ENCODE peak calls at places on chromosomes 2 and 18, in four cellular contexts. W is neural progenitor cell, T is cardiac fibroblast, G is psoas muscle. U is an unnamed sample.

GRCh38 chr18:51188024-51188701 is 9.3 kb downstream of the MEX3C start:
- DNase-seq in T (no peak), W (no peak), G (no peak), U (no peak)

GRCh38 chr18:24837065-24837464 is 376.6 kb downstream of the HRH4 start:
- DNase-seq in G (no peak), W (no peak), T (no peak), U (peak)

GRCh38 chr18:11505993-11506392 is 103.4 kb upstream of the SLC35G4 start:
- DNase-seq in G (no peak), T (no peak), W (no peak), U (no peak)

GRCh38 chr2:63861220-63861822 is 19.6 kb downstream of the UGP2 start:
- DNase-seq in G (peak), T (peak), W (peak), U (peak)

GRCh38 chr2:219254590-219255219 is 987 bp upstream of the TUBA4A start:
- DNase-seq in G (no peak), T (no peak), W (no peak), U (no peak)

GRCh38 chr18:12828116-12829051 is 55.7 kb downstream of the PTPN2 start:
- DNase-seq in G (no peak), W (no peak), T (no peak), U (no peak)

GRCh38 chr2:11446733-11447248 is 19.2 kb downstream of the E2F6 start:
- DNase-seq in G (peak), T (peak), W (peak), U (peak)

GRCh38 chr2:168766600-168766999 is 35.8 kb upstream of the NOSTRIN start:
- DNase-seq in G (no peak), W (no peak), T (no peak), U (no peak)

GRCh38 chr18:8942909-8943545 is 159.5 kb upstream of the NDUFV2 start:
- DNase-seq in T (no peak), W (no peak), G (no peak), U (no peak)

GRCh38 chr2:46561731-46562450 is 82.5 kb downstream of the TMEM247 start:
- DNase-seq in T (no peak), W (no peak), G (peak), U (no peak)

GRCh38 chr2:189555243-189555642 is 25.3 kb downstream of the SLC40A1 start:
- DNase-seq in W (no peak), G (no peak), T (no peak), U (no peak)

GRCh38 chr18:78768655-78769501 is 210.7 kb upstream of the SALL3 start:
- DNase-seq in G (no peak), W (no peak), T (no peak), U (no peak)

GRCh38 chr2:72145658-72146329 is 1.9 kb downstream of the CYP26B1 start:
- DNase-seq in T (no peak), W (no peak), G (no peak), U (no peak)

GRCh38 chr18:62827397-62827796 is 112.1 kb downstream of the PHLPP1 start:
- DNase-seq in T (no peak), W (no peak), G (no peak), U (no peak)

GRCh38 chr18:23317975-23318675 is 135.0 kb upstream of the RIOK3 start:
- DNase-seq in G (no peak), W (no peak), T (peak), U (peak)

GRCh38 chr2:143474568-143474967 is 345.3 kb downstream of the ARHGAP15 start:
- DNase-seq in T (no peak), G (no peak), W (no peak), U (no peak)

GRCh38 chr2:120175000-120175581 is 48.1 kb downstream of the TMEM185B start:
- DNase-seq in G (no peak), W (peak), T (peak), U (peak)

GRCh38 chr18:10051877-10052631 is 138.2 kb downstream of the VAPA start:
- DNase-seq in T (peak), G (peak), W (no peak), U (peak)

GRCh38 chr2:46925444-46926351 is 10.1 kb upstream of the MCFD2 start:
- DNase-seq in T (no peak), G (no peak), W (no peak), U (no peak)

GRCh38 chr2:42865884-42866861 is 73.8 kb upstream of the HAAO start:
- DNase-seq in W (no peak), T (peak), G (peak), U (peak)

GRCh38 chr18:79588636-79589481 is 90.7 kb upstream of the CTDP1 start:
- DNase-seq in W (peak), T (peak), G (peak), U (peak)

GRCh38 chr2:241161646-241162281 is 11.5 kb downstream of the PPP1R7 start:
- DNase-seq in T (peak), W (no peak), G (peak), U (peak)

GRCh38 chr2:75432761-75433361 is 127.9 kb downstream of the EVA1A start:
- DNase-seq in W (peak), G (no peak), T (peak), U (peak)

GRCh38 chr2:3305431-3305830 is 72.2 kb downstream of the EIPR1 start:
- DNase-seq in G (no peak), W (no peak), T (no peak), U (no peak)

GRCh38 chr2:85737481-85737880 is 16.3 kb upstream of the ATOH8 start:
- DNase-seq in W (no peak), T (peak), G (peak), U (peak)

GRCh38 chr2:235495373-235496238 is 1.8 kb downstream of the AGAP1 start:
- DNase-seq in W (peak), T (no peak), G (no peak), U (peak)

GRCh38 chr2:109164739-109165221 is 35.8 kb downstream of the SH3RF3 start:
- DNase-seq in G (peak), W (no peak), T (peak), U (peak)

GRCh38 chr2:198296665-198297308 is 492.4 kb downstream of the PLCL1 start:
- DNase-seq in G (peak), W (peak), T (peak), U (peak)

GRCh38 chr18:79133724-79134123 is 64.5 kb downstream of the ATP9B start:
- DNase-seq in T (no peak), W (no peak), G (no peak), U (no peak)

GRCh38 chr2:150732064-150732463 is 244.6 kb upstream of the RND3 start:
- DNase-seq in G (no peak), T (peak), W (no peak), U (peak)

GRCh38 chr2:4695281-4695861 is 992.0 kb downstream of the DCDC2C start:
- DNase-seq in G (no peak), W (no peak), T (no peak), U (no peak)

GRCh38 chr2:171160119-171160629 is 519 bp downstream of the TLK1 start:
- DNase-seq in G (peak), T (peak), W (peak), U (peak)

GRCh38 chr2:176076063-176076462 is 7.7 kb downstream of the EVX2 start:
- DNase-seq in T (no peak), G (no peak), W (no peak), U (no peak)

GRCh38 chr2:176072951-176073904 is 10.5 kb downstream of the EVX2 start:
- DNase-seq in G (no peak), W (peak), T (no peak), U (no peak)

GRCh38 chr2:176078440-176079284 is 5.1 kb downstream of the EVX2 start:
- DNase-seq in G (no peak), W (no peak), T (no peak), U (no peak)

GRCh38 chr2:176074919-176075425 is 8.8 kb downstream of the EVX2 start:
- DNase-seq in T (no peak), G (no peak), W (no peak), U (no peak)

GRCh38 chr2:176075476-176075875 is 8.3 kb downstream of the EVX2 start:
- DNase-seq in W (peak), T (no peak), G (no peak), U (no peak)
- H3K4me3 ChIP-seq in W (no peak), T (no peak), G (no peak), U (no peak)

DNA sequence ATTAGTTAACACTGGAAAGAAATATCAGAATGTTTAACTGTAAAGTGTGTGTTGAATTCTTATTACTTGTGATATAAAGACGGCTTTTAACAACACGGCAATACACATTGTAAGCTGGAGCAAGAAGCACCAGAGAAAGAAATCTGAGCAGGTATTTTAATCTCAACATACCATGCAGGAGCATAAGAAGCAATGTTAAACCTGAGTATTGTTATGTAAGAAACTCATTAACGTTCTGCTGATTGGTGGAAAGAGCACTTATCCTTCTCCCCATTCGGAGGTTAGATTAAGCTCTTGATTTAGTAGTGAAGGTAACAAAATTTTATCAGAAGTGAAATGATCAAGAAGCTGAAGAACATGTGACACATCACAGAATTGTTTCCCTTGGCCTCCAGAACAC is 107.4 kb downstream of the EPC2 start:
- DNase-seq in T (no peak), G (no peak), W (no peak), U (no peak)
- TF ChIP-seq CTCF in T (no peak), G (no peak), W (no peak), U (no peak)

DNA sequence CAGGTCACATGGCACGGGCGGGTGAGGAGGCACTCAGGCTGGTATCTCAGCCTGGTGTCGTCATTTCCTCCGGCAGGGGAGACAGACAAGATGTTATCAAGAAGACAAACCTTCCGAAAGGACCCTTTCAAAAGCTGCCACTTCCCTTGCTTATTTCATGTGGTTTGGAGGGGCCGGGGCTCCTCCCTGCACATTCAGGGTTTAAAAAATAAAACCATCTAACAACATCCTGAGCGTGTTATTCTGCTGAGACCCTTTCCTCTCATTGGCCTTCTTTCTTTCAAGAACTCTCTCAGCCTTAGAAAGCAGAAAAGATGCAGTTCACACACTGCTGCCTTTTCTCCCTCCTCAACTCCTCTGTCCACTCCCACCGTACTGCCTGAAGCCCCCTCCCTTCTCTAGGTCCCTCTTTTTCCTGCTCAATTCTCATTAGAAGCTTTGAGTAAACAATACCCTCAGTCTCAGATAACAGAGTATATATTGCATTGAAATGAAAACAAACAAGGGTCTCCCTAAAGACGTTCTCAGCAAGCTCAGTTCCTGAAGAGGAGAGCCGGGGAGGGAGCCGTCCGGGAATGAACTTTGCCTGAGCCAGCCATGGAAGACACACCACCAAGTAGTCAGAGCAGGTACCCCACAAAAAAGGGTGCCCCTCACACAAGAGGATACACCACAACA is 9.8 kb downstream of the SMAD7 start:
- DNase-seq in T (no peak), W (no peak), G (no peak), U (no peak)
- H3K4me3 ChIP-seq in T (no peak), W (no peak), G (peak), U (no peak)

DNA sequence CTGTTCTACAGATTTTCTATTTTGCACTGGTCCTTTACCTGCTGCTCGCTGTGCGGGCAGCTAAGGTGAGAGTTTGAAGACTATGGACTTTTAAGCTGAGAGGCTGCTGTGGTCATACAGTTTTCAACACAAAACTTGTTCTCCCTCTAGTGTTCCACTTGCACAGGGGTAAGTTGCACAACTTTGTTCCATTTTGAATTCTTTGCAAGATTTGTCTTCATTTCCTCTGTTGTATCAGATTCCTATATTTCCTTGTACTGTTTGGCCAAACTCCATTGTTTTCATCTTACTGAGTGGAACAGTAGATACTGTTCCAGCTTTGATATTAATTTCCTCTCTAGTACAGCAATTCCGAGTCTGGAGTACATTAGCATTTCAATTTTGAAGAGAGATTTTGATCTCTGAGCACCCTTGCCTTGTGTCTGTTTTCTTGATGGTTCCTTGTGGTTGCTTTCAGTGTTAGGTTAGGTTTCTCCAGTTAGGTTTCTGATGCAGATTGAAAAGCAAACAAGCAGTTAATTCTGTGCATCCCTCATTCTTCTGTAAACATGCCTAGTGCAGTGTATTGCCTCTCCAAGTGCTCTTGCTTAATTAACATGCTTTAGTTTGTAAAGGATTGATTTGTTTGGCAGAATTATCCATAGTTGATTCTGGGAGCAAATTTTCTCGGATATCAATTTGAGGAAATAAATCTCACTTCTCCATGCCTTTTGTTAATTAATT is 188.8 kb downstream of the PTPRM start:
- DNase-seq in G (no peak), T (peak), W (no peak), U (peak)
- TF ChIP-seq CTCF in G (peak), T (peak), W (peak), U (peak)

U was measured in fibroblast of mammary gland.